ENCODE peak calls at places on chromosomes 11 and 22, in six cellular contexts. B, D, E, C, Q and H are unnamed samples.
A peak's percentile ranks its signal among the peaks of the same experiment; 100 is the strongest.

GRCh38 chr11:101176381-101176780 is 46.8 kb upstream of the PGR start:
- DNase-seq in C (no peak), Q (no peak), B (no peak), D (no peak), E (no peak), H (no peak)

GRCh38 chr22:16559056-16559955 is 33.3 kb downstream of the CCT8L2 start:
- DNase-seq in C (no peak), D (no peak), Q (no peak), E (no peak), B (no peak), H (no peak)

GRCh38 chr11:6251990-6252473 is 7.6 kb upstream of the CCKBR start:
- DNase-seq in Q (peak; percentile 51), E (no peak), D (no peak), B (no peak), C (no peak), H (peak; percentile 85)

GRCh38 chr22:46087816-46088277 is 62.5 kb upstream of the PPARA start:
- DNase-seq in C (no peak), D (no peak), Q (peak; percentile 77), E (no peak), B (peak; percentile 67), H (peak; percentile 86)

GRCh38 chr11:38582756-38583155 is 1984.7 kb upstream of the RAG2 start:
- DNase-seq in E (no peak), C (no peak), Q (no peak), B (no peak), D (no peak), H (no peak)

GRCh38 chr11:82775736-82776346 is 42.2 kb upstream of the FAM181B start:
- DNase-seq in Q (peak; percentile 62), D (peak; percentile 63), C (peak; percentile 42), E (no peak), B (peak; percentile 40), H (peak; percentile 47)

GRCh38 chr22:20602589-20603164 is 95.3 kb downstream of the MED15 start:
- DNase-seq in Q (no peak), E (no peak), D (no peak), C (no peak), B (no peak), H (no peak)

GRCh38 chr22:35043251-35043931 is 22.6 kb upstream of the ISX start:
- DNase-seq in B (no peak), D (no peak), Q (peak; percentile 50), E (no peak), C (no peak), H (no peak)

DNA sequence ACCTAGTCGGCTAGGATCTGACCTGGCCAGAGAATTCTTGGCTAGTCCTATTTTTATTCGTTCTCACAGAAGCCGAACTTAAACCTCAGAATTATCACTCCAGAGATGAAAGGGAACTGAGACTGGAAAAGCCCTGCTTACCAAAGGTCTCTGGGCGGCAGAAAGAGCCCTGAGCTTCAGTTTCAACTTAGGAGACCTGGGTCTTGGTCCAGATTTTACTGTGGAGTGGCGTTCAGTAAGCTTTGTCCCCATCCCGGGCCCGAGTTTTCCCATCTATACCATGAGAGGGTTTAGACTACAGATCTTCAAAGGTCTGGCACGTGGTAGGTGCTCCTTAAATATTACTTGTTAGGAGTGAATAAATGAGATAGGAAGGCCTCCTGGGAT is 529 bp downstream of the NEU3 start:
- DNase-seq in B (peak; percentile 2), C (no peak), Q (peak; percentile 26), D (peak; percentile 13), E (no peak), H (peak; percentile 10)
- TF ChIP-seq BHLHE40 in B (no peak), C (no peak), Q (no peak), D (no peak), E (no peak), H (no peak)

DNA sequence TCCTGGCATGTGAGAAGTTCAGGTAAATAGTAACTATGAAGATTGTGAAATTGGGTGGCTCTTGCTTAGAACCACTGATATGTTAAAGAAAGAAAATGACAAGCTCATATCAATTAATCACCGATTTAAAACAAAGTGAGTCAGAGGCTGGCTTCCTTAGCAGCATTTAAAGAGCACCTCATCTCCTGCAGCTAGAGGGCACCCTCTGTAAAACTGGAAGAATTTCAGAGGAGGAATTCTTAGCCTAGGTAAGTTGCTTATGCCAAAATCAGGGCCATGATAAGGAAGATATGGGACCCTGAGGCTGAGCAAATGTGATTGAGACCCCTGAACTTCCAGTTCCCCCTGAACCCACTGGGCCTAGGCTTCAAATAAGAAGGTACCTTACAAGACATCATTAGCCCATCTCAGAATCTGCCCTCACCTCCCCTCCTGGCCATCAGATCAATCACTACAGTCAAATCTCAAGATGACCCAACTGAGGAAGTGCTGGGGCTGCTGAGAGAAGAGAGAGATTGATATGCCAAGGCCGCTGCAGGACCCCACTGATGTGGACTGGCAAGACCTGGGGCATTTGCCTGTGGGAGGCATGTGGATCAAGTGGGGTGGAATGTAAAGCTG is 8.6 kb upstream of the CD3E start:
- DNase-seq in B (no peak), E (no peak), Q (peak; percentile 32), C (peak; percentile 28), D (no peak), H (peak; percentile 12)
- TF ChIP-seq BHLHE40 in B (no peak), E (no peak), Q (no peak), C (no peak), D (no peak), H (no peak)

GRCh38 chr11:107769189-107769588 is 57.3 kb upstream of the SLN start:
- DNase-seq in Q (no peak), E (no peak), D (no peak), B (no peak), C (peak; percentile 7), H (peak; percentile 70)
- TF ChIP-seq BHLHE40 in Q (no peak), E (no peak), D (no peak), B (no peak), C (no peak), H (no peak)

GRCh38 chr11:60703374-60703773 is 4.0 kb downstream of the MS4A8 start:
- DNase-seq in D (no peak), E (no peak), Q (no peak), C (no peak), B (no peak), H (no peak)
- TF ChIP-seq BHLHE40 in D (no peak), E (no peak), Q (no peak), C (no peak), B (no peak), H (no peak)

GRCh38 chr22:26159886-26160285 is 9.4 kb upstream of the SEZ6L start:
- DNase-seq in B (no peak), E (no peak), C (no peak), Q (no peak), D (no peak), H (no peak)

GRCh38 chr22:26164174-26164573 is 5.1 kb upstream of the SEZ6L start:
- DNase-seq in Q (no peak), E (no peak), C (no peak), D (no peak), B (no peak), H (no peak)

GRCh38 chr22:26162961-26163360 is 6.3 kb upstream of the SEZ6L start:
- DNase-seq in D (no peak), B (no peak), C (no peak), E (no peak), Q (no peak), H (no peak)

DNA sequence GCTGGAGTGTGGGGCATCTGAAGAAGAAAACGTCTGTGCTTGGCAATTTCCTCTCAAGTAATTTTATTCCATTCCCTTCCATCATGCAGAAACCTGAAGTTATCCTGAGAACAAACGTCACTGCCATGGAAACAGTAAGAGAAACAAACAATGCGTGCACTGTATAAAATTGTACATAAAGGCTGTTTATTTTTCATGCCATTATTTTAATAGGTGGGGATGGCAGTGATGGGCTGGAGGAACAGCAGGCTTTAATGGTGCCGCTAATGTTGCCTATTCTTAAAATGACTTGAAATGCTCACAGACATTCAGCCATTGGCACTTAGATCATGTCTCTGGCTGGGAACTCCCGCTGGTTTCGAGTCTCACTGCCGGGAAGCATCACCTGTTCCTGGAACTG is 7.5 kb upstream of the SEZ6L start:
- DNase-seq in E (no peak), D (no peak), Q (no peak), C (no peak), B (no peak), H (no peak)
- TF ChIP-seq BHLHE40 in E (no peak), D (no peak), Q (no peak), C (no peak), B (no peak), H (no peak)